ENCODE peak calls at places on chromosomes 3 and 15, in four cellular contexts. One of them, this sample, is unnamed.

GRCh38 chr3:20984594-20985207 is 766.3 kb downstream of the ZNF385D start:
- DNase-seq in KG1: no peak
- DNase-seq in mesendoderm: no peak
- DNase-seq in stimulated activated CD8-positive, alpha-beta memory T cell treated with anti-CD3 and anti-CD28 coated beads, Interleukin-12 subunit alpha, Interleukin-12 subunit beta, amount 100 ng/mL, for 1 hour: no peak
- DNase-seq in this sample: no peak

GRCh38 chr15:40293905-40294895 is 11.3 kb upstream of the ANKRD63 start:
- DNase-seq in KG1: no peak
- DNase-seq in mesendoderm: peak
- DNase-seq in stimulated activated CD8-positive, alpha-beta memory T cell treated with anti-CD3 and anti-CD28 coated beads, Interleukin-12 subunit alpha, Interleukin-12 subunit beta, amount 100 ng/mL, for 1 hour: no peak
- DNase-seq in this sample: peak

GRCh38 chr3:72892081-72892763 is 4.4 kb downstream of the GXYLT2 start:
- DNase-seq in KG1: no peak
- DNase-seq in mesendoderm: no peak
- DNase-seq in stimulated activated CD8-positive, alpha-beta memory T cell treated with anti-CD3 and anti-CD28 coated beads, Interleukin-12 subunit alpha, Interleukin-12 subunit beta, amount 100 ng/mL, for 1 hour: no peak
- DNase-seq in this sample: no peak

GRCh38 chr3:94417963-94418455 is 355.1 kb downstream of the NSUN3 start:
- DNase-seq in KG1: no peak
- DNase-seq in mesendoderm: no peak
- DNase-seq in stimulated activated CD8-positive, alpha-beta memory T cell treated with anti-CD3 and anti-CD28 coated beads, Interleukin-12 subunit alpha, Interleukin-12 subunit beta, amount 100 ng/mL, for 1 hour: no peak
- DNase-seq in this sample: no peak

GRCh38 chr3:113441051-113441770 is at the start of gene CFAP44:
- DNase-seq in KG1: no peak
- DNase-seq in mesendoderm: peak
- DNase-seq in stimulated activated CD8-positive, alpha-beta memory T cell treated with anti-CD3 and anti-CD28 coated beads, Interleukin-12 subunit alpha, Interleukin-12 subunit beta, amount 100 ng/mL, for 1 hour: peak
- DNase-seq in this sample: peak

GRCh38 chr3:87088984-87089841 is 98.3 kb upstream of the VGLL3 start:
- DNase-seq in KG1: no peak
- DNase-seq in mesendoderm: no peak
- DNase-seq in stimulated activated CD8-positive, alpha-beta memory T cell treated with anti-CD3 and anti-CD28 coated beads, Interleukin-12 subunit alpha, Interleukin-12 subunit beta, amount 100 ng/mL, for 1 hour: no peak
- DNase-seq in this sample: peak

GRCh38 chr3:127820871-127821853 is 1.2 kb downstream of the MGLL start:
- DNase-seq in KG1: no peak
- DNase-seq in mesendoderm: no peak
- DNase-seq in stimulated activated CD8-positive, alpha-beta memory T cell treated with anti-CD3 and anti-CD28 coated beads, Interleukin-12 subunit alpha, Interleukin-12 subunit beta, amount 100 ng/mL, for 1 hour: no peak
- DNase-seq in this sample: no peak

GRCh38 chr15:67999320-68000100 is 54.6 kb upstream of the PIAS1 start:
- DNase-seq in KG1: no peak
- DNase-seq in mesendoderm: no peak
- DNase-seq in stimulated activated CD8-positive, alpha-beta memory T cell treated with anti-CD3 and anti-CD28 coated beads, Interleukin-12 subunit alpha, Interleukin-12 subunit beta, amount 100 ng/mL, for 1 hour: no peak
- DNase-seq in this sample: no peak

GRCh38 chr15:80559761-80560160 is 135.3 kb upstream of the ABHD17C start:
- DNase-seq in KG1: no peak
- DNase-seq in mesendoderm: no peak
- DNase-seq in stimulated activated CD8-positive, alpha-beta memory T cell treated with anti-CD3 and anti-CD28 coated beads, Interleukin-12 subunit alpha, Interleukin-12 subunit beta, amount 100 ng/mL, for 1 hour: no peak
- DNase-seq in this sample: no peak

GRCh38 chr3:120567370-120568197 is 28.6 kb upstream of the NDUFB4 start:
- DNase-seq in KG1: no peak
- DNase-seq in mesendoderm: peak
- DNase-seq in stimulated activated CD8-positive, alpha-beta memory T cell treated with anti-CD3 and anti-CD28 coated beads, Interleukin-12 subunit alpha, Interleukin-12 subunit beta, amount 100 ng/mL, for 1 hour: no peak
- DNase-seq in this sample: peak

GRCh38 chr15:91974321-91974720 is 120.8 kb downstream of the SLCO3A1 start:
- DNase-seq in KG1: no peak
- DNase-seq in mesendoderm: no peak
- DNase-seq in stimulated activated CD8-positive, alpha-beta memory T cell treated with anti-CD3 and anti-CD28 coated beads, Interleukin-12 subunit alpha, Interleukin-12 subunit beta, amount 100 ng/mL, for 1 hour: no peak
- DNase-seq in this sample: no peak

GRCh38 chr15:100818927-100819326 is 60.7 kb upstream of the ALDH1A3 start:
- DNase-seq in KG1: no peak
- DNase-seq in mesendoderm: no peak
- DNase-seq in stimulated activated CD8-positive, alpha-beta memory T cell treated with anti-CD3 and anti-CD28 coated beads, Interleukin-12 subunit alpha, Interleukin-12 subunit beta, amount 100 ng/mL, for 1 hour: no peak
- DNase-seq in this sample: no peak

GRCh38 chr3:131221731-131222130 is 159.8 kb upstream of the NUDT16 start:
- DNase-seq in KG1: no peak
- DNase-seq in mesendoderm: no peak
- DNase-seq in stimulated activated CD8-positive, alpha-beta memory T cell treated with anti-CD3 and anti-CD28 coated beads, Interleukin-12 subunit alpha, Interleukin-12 subunit beta, amount 100 ng/mL, for 1 hour: no peak
- DNase-seq in this sample: no peak

This sample was measured in GM23338.